ENCODE peak calls at places on chromosomes 3 and 15, in nine cellular contexts. N, D, X, V, G, K, M, P and F are unnamed samples.

GRCh38 chr3:45441570-45442313 is 53.4 kb downstream of the LARS2 start:
- DNase-seq in N (no peak), D (no peak), X (peak; percentile 30), V (no peak), G (no peak), K (no peak), M (no peak), P (no peak), F (no peak)

GRCh38 chr3:51429138-51429537 is 38.1 kb downstream of the RBM15B start:
- DNase-seq in N (no peak), D (no peak), X (no peak), V (no peak), G (no peak), K (no peak), M (no peak), P (no peak), F (no peak)

GRCh38 chr3:115624898-115625297 is 1.6 kb downstream of the GAP43 start:
- DNase-seq in N (no peak), D (no peak), X (no peak), V (no peak), G (no peak), K (no peak), M (no peak), P (no peak), F (no peak)

GRCh38 chr3:82496890-82497560 is 735.6 kb upstream of the GBE1 start:
- DNase-seq in N (no peak), D (no peak), X (peak; percentile 16), V (no peak), G (no peak), K (peak; percentile 2), M (no peak), P (no peak), F (peak; percentile 49)

GRCh38 chr3:65831733-65832425 is 206.8 kb downstream of the MAGI1 start:
- DNase-seq in N (no peak), D (no peak), X (no peak), V (no peak), G (no peak), K (peak; percentile 40), M (peak; percentile 85), P (no peak), F (no peak)

GRCh38 chr3:194387276-194387675 is 11.8 kb downstream of the GP5 start:
- DNase-seq in N (no peak), D (no peak), X (no peak), V (no peak), G (no peak), K (no peak), M (no peak), P (no peak), F (no peak)

GRCh38 chr3:171327441-171328174 is 132.6 kb downstream of the TNIK start:
- DNase-seq in N (no peak), D (no peak), X (no peak), V (no peak), G (no peak), K (no peak), M (no peak), P (no peak), F (no peak)

GRCh38 chr3:127690106-127690505 is 17.4 kb downstream of the ABTB1 start:
- DNase-seq in N (no peak), D (no peak), X (no peak), V (no peak), G (no peak), K (no peak), M (no peak), P (no peak), F (no peak)

GRCh38 chr3:70863049-70863448 is 550.6 kb upstream of the MDFIC2 start:
- DNase-seq in N (no peak), D (no peak), X (no peak), V (no peak), G (no peak), K (no peak), M (no peak), P (no peak), F (no peak)

GRCh38 chr15:61794881-61795280 is 265.4 kb downstream of the VPS13C start:
- DNase-seq in N (no peak), D (no peak), X (no peak), V (no peak), G (no peak), K (no peak), M (no peak), P (no peak), F (no peak)

GRCh38 chr15:93829115-93829849 is 402.1 kb upstream of the MCTP2 start:
- DNase-seq in N (no peak), D (no peak), X (peak; percentile 25), V (no peak), G (no peak), K (peak; percentile 48), M (peak; percentile 24), P (no peak), F (no peak)

GRCh38 chr15:60795889-60796288 is 316.9 kb upstream of the ICE2 start:
- DNase-seq in N (no peak), D (no peak), X (no peak), V (no peak), G (no peak), K (no peak), M (no peak), P (no peak), F (no peak)

GRCh38 chr15:56491110-56491722 is 26.3 kb upstream of the MNS1 start:
- DNase-seq in N (peak; percentile 17), D (no peak), X (peak; percentile 58), V (no peak), G (peak; percentile 68), K (peak; percentile 90), M (peak; percentile 62), P (peak; percentile 34), F (peak; percentile 81)

GRCh38 chr3:128335621-128336296 is 130.9 kb downstream of the DNAJB8 start:
- DNase-seq in N (no peak), D (no peak), X (no peak), V (no peak), G (no peak), K (peak; percentile 75), M (no peak), P (no peak), F (no peak)

GRCh38 chr15:38885001-38885400 is 320.4 kb upstream of the RASGRP1 start:
- DNase-seq in N (no peak), D (no peak), X (no peak), V (no peak), G (no peak), K (no peak), M (no peak), P (no peak), F (no peak)

GRCh38 chr3:31699309-31699953 is 166.7 kb downstream of the STT3B start:
- DNase-seq in N (no peak), D (no peak), X (no peak), V (peak; percentile 10), G (no peak), K (peak; percentile 4), M (no peak), P (no peak), F (no peak)

GRCh38 chr15:91887921-91888373 is 34.4 kb downstream of the SLCO3A1 start:
- DNase-seq in N (no peak), D (no peak), X (no peak), V (no peak), G (no peak), K (no peak), M (no peak), P (no peak), F (no peak)

GRCh38 chr3:120688121-120688520 is 6.1 kb upstream of the HGD start:
- DNase-seq in N (no peak), D (no peak), X (no peak), V (no peak), G (no peak), K (no peak), M (peak; percentile 58), P (no peak), F (no peak)

GRCh38 chr3:66819993-66820501 is 178.1 kb upstream of the KBTBD8 start:
- DNase-seq in N (no peak), D (no peak), X (no peak), V (no peak), G (no peak), K (no peak), M (no peak), P (no peak), F (no peak)

GRCh38 chr3:125593991-125594574 is 1.2 kb downstream of the OSBPL11 start:
- DNase-seq in N (no peak), D (no peak), X (no peak), V (no peak), G (no peak), K (peak; percentile 39), M (no peak), P (no peak), F (no peak)

GRCh38 chr3:171129827-171130226 is 103.3 kb upstream of the SLC2A2 start:
- DNase-seq in N (no peak), D (no peak), X (no peak), V (no peak), G (no peak), K (no peak), M (no peak), P (no peak), F (no peak)

GRCh38 chr3:49469037-49469875 is 811 bp upstream of the DAG1 start:
- DNase-seq in N (no peak), D (no peak), X (peak; percentile 63), V (no peak), G (peak; percentile 71), K (peak; percentile 22), M (no peak), P (peak; percentile 66), F (peak; percentile 75)

GRCh38 chr3:52070724-52071621 is 14.6 kb upstream of the DUSP7 start:
- DNase-seq in N (no peak), D (no peak), X (no peak), V (no peak), G (no peak), K (no peak), M (no peak), P (no peak), F (no peak)

GRCh38 chr3:94132777-94133176 is 69.9 kb downstream of the NSUN3 start:
- DNase-seq in N (no peak), D (no peak), X (no peak), V (no peak), G (no peak), K (no peak), M (no peak), P (no peak), F (no peak)

GRCh38 chr3:67648701-67649100 is 5.7 kb downstream of the SUCLG2 start:
- DNase-seq in N (no peak), D (no peak), X (no peak), V (no peak), G (no peak), K (no peak), M (no peak), P (no peak), F (peak; percentile 26)

GRCh38 chr3:42130329-42131070 is 39.3 kb downstream of the TRAK1 start:
- DNase-seq in N (no peak), D (no peak), X (no peak), V (no peak), G (no peak), K (no peak), M (no peak), P (peak; percentile 51), F (no peak)

GRCh38 chr3:30042274-30042859 is 564.0 kb upstream of the TGFBR2 start:
- DNase-seq in N (peak; percentile 42), D (no peak), X (peak; percentile 55), V (no peak), G (peak; percentile 53), K (peak; percentile 67), M (peak; percentile 60), P (peak; percentile 42), F (peak; percentile 68)

GRCh38 chr3:96813134-96813819 is 1.1 kb upstream of the EPHA6 start:
- DNase-seq in N (no peak), D (peak; percentile 11), X (peak; percentile 75), V (peak; percentile 43), G (peak; percentile 84), K (peak; percentile 88), M (peak; percentile 22), P (peak; percentile 75), F (peak; percentile 83)

GRCh38 chr3:160792445-160793039 is 36.5 kb downstream of the PPM1L start:
- DNase-seq in N (no peak), D (no peak), X (no peak), V (no peak), G (no peak), K (no peak), M (no peak), P (no peak), F (no peak)

GRCh38 chr3:34727700-34728099 is 911.6 kb upstream of the ARPP21 start:
- DNase-seq in N (no peak), D (no peak), X (no peak), V (no peak), G (no peak), K (no peak), M (no peak), P (no peak), F (no peak)

GRCh38 chr15:33864360-33865075 is 103.8 kb upstream of the CHRM5 start:
- DNase-seq in N (no peak), D (no peak), X (no peak), V (no peak), G (no peak), K (no peak), M (no peak), P (no peak), F (no peak)